ENCODE peak calls at places on chromosomes 13 and 19, in six cellular contexts. N is AG09309; T is CD8-positive, alpha-beta T cell; C is stomach; Y is esophagus squamous epithelium; E is thoracic aorta. W is an unnamed sample.

GRCh38 chr13:110476220-110476617 is 85.3 kb downstream of the RAB20 start:
- DNase-seq in N (no peak), T (no peak), C (no peak), Y (no peak), E (no peak), W (no peak)

GRCh38 chr19:6002591-6002990 is 24.7 kb upstream of the RANBP3 start:
- DNase-seq in N (no peak), T (no peak), C (no peak), Y (no peak), E (no peak), W (no peak)

GRCh38 chr19:11420429-11420893 is 1.3 kb upstream of the RGL3 start:
- DNase-seq in N (no peak), T (no peak), C (no peak), Y (no peak), E (no peak), W (no peak)

GRCh38 chr19:10817291-10818038 is 18.5 kb downstream of the TMED1 start:
- DNase-seq in N (peak; percentile 94), T (no peak), C (peak; percentile 33), Y (no peak), E (peak; percentile 73), W (no peak)

GRCh38 chr13:77028202-77028601 is 1.2 kb upstream of the FBXL3 start:
- DNase-seq in N (no peak), T (no peak), C (no peak), Y (no peak), E (no peak), W (no peak)

GRCh38 chr13:76023644-76024043 is 387.5 kb downstream of the LMO7 start:
- DNase-seq in N (no peak), T (no peak), C (no peak), Y (no peak), E (no peak), W (no peak)

GRCh38 chr19:41299755-41300089 is 10.2 kb upstream of the CCDC97 start:
- DNase-seq in N (no peak), T (no peak), C (peak; percentile 48), Y (no peak), E (no peak), W (no peak)

GRCh38 chr19:29858000-29858596 is 46.3 kb downstream of the CCNE1 start:
- DNase-seq in N (no peak), T (no peak), C (peak; percentile 50), Y (no peak), E (no peak), W (peak; percentile 74)

GRCh38 chr19:58227964-58228583 is 640 bp upstream of the ZNF544 start:
- DNase-seq in N (no peak), T (no peak), C (no peak), Y (no peak), E (no peak), W (peak; percentile 53)

GRCh38 chr19:10270180-10270615 is 722 bp upstream of the ICAM1 start:
- DNase-seq in N (no peak), T (peak; percentile 58), C (peak; percentile 75), Y (no peak), E (no peak), W (peak; percentile 36)

GRCh38 chr13:94168784-94169512 is 310.5 kb downstream of the DCT start:
- DNase-seq in N (no peak), T (no peak), C (no peak), Y (no peak), E (no peak), W (no peak)

GRCh38 chr13:59746291-59746962 is 417.3 kb downstream of the DIAPH3 start:
- DNase-seq in N (peak; percentile 43), T (no peak), C (no peak), Y (no peak), E (no peak), W (no peak)

GRCh38 chr19:3202346-3202745 is 16.6 kb downstream of the NCLN start:
- DNase-seq in N (no peak), T (no peak), C (no peak), Y (no peak), E (no peak), W (no peak)

GRCh38 chr13:91346848-91347211 is 657 bp upstream of the MIR17HG start:
- DNase-seq in N (no peak), T (peak; percentile 16), C (no peak), Y (no peak), E (no peak), W (peak; percentile 71)

GRCh38 chr13:48491423-48492122 is 41.3 kb downstream of the RCBTB2 start:
- DNase-seq in N (no peak), T (no peak), C (no peak), Y (no peak), E (no peak), W (peak; percentile 57)

GRCh38 chr19:49233163-49233562 is 75.6 kb downstream of the TRPM4 start:
- DNase-seq in N (no peak), T (no peak), C (no peak), Y (no peak), E (no peak), W (no peak)

GRCh38 chr19:48192750-48193149 is 22.3 kb downstream of the ZSWIM9 start:
- DNase-seq in N (no peak), T (no peak), C (no peak), Y (no peak), E (no peak), W (no peak)

GRCh38 chr13:109274188-109274821 is 512.1 kb downstream of the IRS2 start:
- DNase-seq in N (no peak), T (no peak), C (no peak), Y (no peak), E (no peak), W (no peak)

GRCh38 chr19:17145546-17146497 is 69.3 kb upstream of the USE1 start:
- DNase-seq in N (no peak), T (no peak), C (no peak), Y (no peak), E (no peak), W (no peak)

GRCh38 chr13:76503756-76504155 is 382.4 kb downstream of the KCTD12 start:
- DNase-seq in N (no peak), T (no peak), C (no peak), Y (no peak), E (no peak), W (no peak)

GRCh38 chr13:105878119-105878518 is 657.3 kb downstream of the EFNB2 start:
- DNase-seq in N (no peak), T (no peak), C (no peak), Y (no peak), E (no peak), W (no peak)

GRCh38 chr13:47908200-47908902 is 92.7 kb downstream of the SUCLA2 start:
- DNase-seq in N (no peak), T (no peak), C (no peak), Y (no peak), E (no peak), W (no peak)

GRCh38 chr19:5891938-5892771 is 11.4 kb downstream of the NDUFA11 start:
- DNase-seq in N (no peak), T (no peak), C (peak; percentile 33), Y (no peak), E (no peak), W (peak; percentile 58)

GRCh38 chr13:40764587-40765403 is 6.2 kb downstream of the MRPS31 start:
- DNase-seq in N (no peak), T (no peak), C (peak; percentile 49), Y (no peak), E (no peak), W (peak; percentile 48)

GRCh38 chr13:97528518-97528917 is 94.5 kb downstream of the RAP2A start:
- DNase-seq in N (no peak), T (no peak), C (no peak), Y (no peak), E (no peak), W (no peak)

GRCh38 chr19:17165715-17166114 is 49.4 kb upstream of the USE1 start:
- DNase-seq in N (no peak), T (no peak), C (no peak), Y (no peak), E (no peak), W (no peak)

DNA sequence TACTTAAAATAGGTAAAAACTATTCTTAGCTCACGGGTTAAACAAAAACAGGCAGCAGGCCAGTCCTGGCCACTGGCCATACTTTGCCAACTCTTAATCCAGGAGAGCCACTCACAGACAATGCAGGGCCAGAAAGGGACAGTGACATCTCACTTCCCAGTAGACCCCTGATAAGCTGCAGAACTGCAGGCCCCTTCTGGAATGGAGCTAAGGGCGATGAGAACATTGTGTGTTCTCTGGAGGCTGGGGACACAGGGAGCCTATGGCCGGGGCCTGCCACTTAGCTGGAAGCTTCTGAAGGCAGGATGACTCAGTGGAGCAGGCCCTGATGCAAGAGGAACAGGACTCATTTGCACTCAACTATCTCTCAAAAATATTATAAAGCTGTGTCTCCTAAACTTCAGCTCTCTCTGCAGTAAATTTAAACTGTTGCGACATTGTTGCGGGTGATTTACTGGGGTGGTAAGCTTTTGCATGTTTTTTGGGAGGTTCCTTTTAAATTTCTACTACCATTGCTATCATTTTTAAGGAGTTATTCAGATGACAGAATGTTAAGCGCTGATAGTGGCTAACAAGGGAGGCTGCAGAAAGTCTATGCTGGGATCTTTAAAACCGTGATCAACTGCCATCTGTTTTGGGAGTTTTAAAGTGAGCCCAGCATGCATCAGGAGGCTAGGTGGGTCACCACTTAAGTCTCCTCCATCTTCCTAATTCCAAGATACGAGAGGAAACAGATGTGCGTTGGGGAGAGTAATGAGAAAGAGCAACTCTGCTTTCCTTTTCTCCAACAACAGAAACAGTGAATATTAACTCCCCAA is 33.2 kb upstream of the KATNAL1 start:
- DNase-seq in N (peak; percentile 95), T (no peak), C (no peak), Y (no peak), E (peak; percentile 38), W (no peak)
- H3K4me3 ChIP-seq in N (peak overlapping the region; percentile 11), T (no peak overlapping the region), C (no peak overlapping the region), Y (no peak overlapping the region), E (peak overlapping the region; percentile 10), W (no peak overlapping the region)

DNA sequence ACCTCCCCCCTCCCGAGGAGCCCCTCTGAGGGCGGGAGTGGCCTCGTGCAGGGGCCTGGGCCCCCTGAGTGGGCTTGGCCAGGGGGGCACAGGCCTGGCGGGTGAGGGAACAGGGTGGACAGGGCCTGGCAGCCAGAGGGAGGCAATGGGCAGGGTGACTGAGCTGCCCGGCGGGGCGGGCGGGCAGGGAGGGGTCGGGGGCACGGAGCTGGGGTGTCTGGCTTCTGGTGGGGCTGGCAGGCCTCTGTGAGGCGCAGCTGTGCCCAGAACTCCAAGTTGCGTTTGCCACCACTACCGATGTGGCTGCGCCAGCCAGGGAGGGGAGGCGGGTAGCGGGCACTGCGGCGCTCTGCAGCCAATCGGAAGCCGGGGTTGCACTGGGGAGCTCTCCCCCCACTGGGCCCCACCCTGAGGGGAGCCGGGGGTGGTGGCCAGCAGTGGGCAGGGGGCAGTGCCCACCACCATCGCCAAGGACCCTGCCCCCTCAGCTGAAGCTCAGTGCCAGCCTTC is 7.2 kb downstream of the NFIX start:
- DNase-seq in N (no peak), T (no peak), C (peak; percentile 73), Y (no peak), E (no peak), W (no peak)
- H3K4me3 ChIP-seq in N (no peak overlapping the region), T (no peak overlapping the region), C (peak overlapping the region; percentile 39), Y (peak overlapping the region; percentile 23), E (peak overlapping the region; percentile 73), W (no peak overlapping the region)

GRCh38 chr19:19628499-19629134 is 597 bp upstream of the LPAR2 start:
- DNase-seq in N (no peak), T (no peak), C (peak; percentile 85), Y (no peak), E (no peak), W (peak; percentile 74)
- H3K4me3 ChIP-seq in N (no peak overlapping the region), T (peak overlapping the region; percentile 50), C (peak overlapping the region; percentile 59), Y (peak overlapping the region; percentile 74), E (peak overlapping the region; percentile 66), W (peak overlapping the region; percentile 73)

GRCh38 chr19:50341091-50341564 is 12.0 kb upstream of the KCNC3 start:
- DNase-seq in N (no peak), T (no peak), C (no peak), Y (no peak), E (no peak), W (peak; percentile 97)
- H3K4me3 ChIP-seq in N (no peak overlapping the region), T (no peak overlapping the region), C (no peak overlapping the region), Y (no peak overlapping the region), E (no peak overlapping the region), W (peak overlapping the region; percentile 44)

GRCh38 chr13:23378009-23378632 is 55.4 kb downstream of the SACS start:
- DNase-seq in N (peak; percentile 99), T (no peak), C (no peak), Y (no peak), E (peak; percentile 66), W (peak; percentile 91)
- H3K4me3 ChIP-seq in N (no peak overlapping the region), T (no peak overlapping the region), C (no peak overlapping the region), Y (no peak overlapping the region), E (peak overlapping the region; percentile 34), W (no peak overlapping the region)

W was measured in Karpas-422.